ENCODE peak calls at places on chromosome 2, in nine cellular contexts. One of them, this sample, is unnamed.

GRCh38 chr2:174571669-174572323 is 25.8 kb downstream of the WIPF1 start:
- DNase-seq in adrenal gland: no peak
- DNase-seq in substantia nigra: no peak
- DNase-seq in GM23248: no peak
- DNase-seq in brain microvascular endothelial cell: no peak
- DNase-seq in thoracic aorta: no peak
- DNase-seq in heart right ventricle: no peak
- DNase-seq in WERI-Rb-1: no peak
- DNase-seq in neural progenitor cell: no peak
- DNase-seq in this sample: no peak

GRCh38 chr2:18834341-18834740 is 245.0 kb upstream of the NT5C1B start:
- DNase-seq in substantia nigra: no peak
- DNase-seq in neural progenitor cell: no peak
- DNase-seq in GM23248: peak
- DNase-seq in heart right ventricle: no peak
- DNase-seq in WERI-Rb-1: no peak
- DNase-seq in brain microvascular endothelial cell: peak
- DNase-seq in thoracic aorta: no peak
- DNase-seq in adrenal gland: peak
- DNase-seq in this sample: no peak

GRCh38 chr2:190979906-190980629 is 33.9 kb downstream of the STAT1 start:
- DNase-seq in substantia nigra: no peak
- DNase-seq in brain microvascular endothelial cell: peak
- DNase-seq in adrenal gland: peak
- DNase-seq in GM23248: no peak
- DNase-seq in WERI-Rb-1: no peak
- DNase-seq in thoracic aorta: no peak
- DNase-seq in heart right ventricle: peak
- DNase-seq in neural progenitor cell: no peak
- DNase-seq in this sample: peak

GRCh38 chr2:23411752-23412431 is 26.9 kb downstream of the KLHL29 start:
- DNase-seq in WERI-Rb-1: no peak
- DNase-seq in thoracic aorta: no peak
- DNase-seq in heart right ventricle: no peak
- DNase-seq in adrenal gland: no peak
- DNase-seq in substantia nigra: no peak
- DNase-seq in neural progenitor cell: no peak
- DNase-seq in GM23248: peak
- DNase-seq in brain microvascular endothelial cell: peak
- DNase-seq in this sample: peak

GRCh38 chr2:112814278-112814677 is 22.3 kb downstream of the IL1B start:
- DNase-seq in substantia nigra: no peak
- DNase-seq in adrenal gland: no peak
- DNase-seq in neural progenitor cell: peak
- DNase-seq in WERI-Rb-1: no peak
- DNase-seq in thoracic aorta: no peak
- DNase-seq in GM23248: peak
- DNase-seq in brain microvascular endothelial cell: peak
- DNase-seq in heart right ventricle: no peak
- DNase-seq in this sample: no peak

GRCh38 chr2:39023649-39024048 is 97.2 kb downstream of the SOS1 start:
- DNase-seq in GM23248: no peak
- DNase-seq in WERI-Rb-1: no peak
- DNase-seq in substantia nigra: no peak
- DNase-seq in heart right ventricle: no peak
- DNase-seq in neural progenitor cell: no peak
- DNase-seq in thoracic aorta: no peak
- DNase-seq in brain microvascular endothelial cell: no peak
- DNase-seq in adrenal gland: no peak
- DNase-seq in this sample: no peak

GRCh38 chr2:99205491-99205890 is 24.5 kb downstream of the MRPL30 start:
- DNase-seq in GM23248: no peak
- DNase-seq in neural progenitor cell: no peak
- DNase-seq in thoracic aorta: no peak
- DNase-seq in adrenal gland: no peak
- DNase-seq in WERI-Rb-1: no peak
- DNase-seq in brain microvascular endothelial cell: no peak
- DNase-seq in substantia nigra: no peak
- DNase-seq in heart right ventricle: no peak
- DNase-seq in this sample: no peak

GRCh38 chr2:20198796-20199361 is 26.1 kb downstream of the SDC1 start:
- DNase-seq in GM23248: no peak
- DNase-seq in WERI-Rb-1: no peak
- DNase-seq in substantia nigra: no peak
- DNase-seq in adrenal gland: no peak
- DNase-seq in heart right ventricle: no peak
- DNase-seq in brain microvascular endothelial cell: no peak
- DNase-seq in thoracic aorta: no peak
- DNase-seq in neural progenitor cell: no peak
- DNase-seq in this sample: no peak

GRCh38 chr2:172101008-172101706 is 1.5 kb downstream of the DLX2 start:
- DNase-seq in substantia nigra: no peak
- DNase-seq in brain microvascular endothelial cell: no peak
- DNase-seq in neural progenitor cell: peak
- DNase-seq in thoracic aorta: no peak
- DNase-seq in WERI-Rb-1: no peak
- DNase-seq in adrenal gland: no peak
- DNase-seq in heart right ventricle: no peak
- DNase-seq in GM23248: peak
- DNase-seq in this sample: no peak

GRCh38 chr2:152298754-152299153 is 36.2 kb upstream of the FMNL2 start:
- DNase-seq in adrenal gland: no peak
- DNase-seq in brain microvascular endothelial cell: no peak
- DNase-seq in substantia nigra: no peak
- DNase-seq in GM23248: peak
- DNase-seq in neural progenitor cell: no peak
- DNase-seq in WERI-Rb-1: no peak
- DNase-seq in heart right ventricle: no peak
- DNase-seq in thoracic aorta: no peak
- DNase-seq in this sample: peak

GRCh38 chr2:237866119-237866621 is 6.7 kb downstream of the RAMP1 start:
- DNase-seq in substantia nigra: no peak
- DNase-seq in heart right ventricle: no peak
- DNase-seq in WERI-Rb-1: no peak
- DNase-seq in neural progenitor cell: no peak
- DNase-seq in adrenal gland: no peak
- DNase-seq in GM23248: peak
- DNase-seq in brain microvascular endothelial cell: peak
- DNase-seq in thoracic aorta: no peak
- DNase-seq in this sample: peak

GRCh38 chr2:111057721-111058120 is 63.0 kb upstream of the BCL2L11 start:
- DNase-seq in GM23248: no peak
- DNase-seq in adrenal gland: no peak
- DNase-seq in thoracic aorta: no peak
- DNase-seq in substantia nigra: no peak
- DNase-seq in neural progenitor cell: no peak
- DNase-seq in WERI-Rb-1: no peak
- DNase-seq in heart right ventricle: no peak
- DNase-seq in brain microvascular endothelial cell: no peak
- DNase-seq in this sample: no peak

GRCh38 chr2:11571170-11571569 is 37.3 kb downstream of the GREB1 start:
- DNase-seq in WERI-Rb-1: no peak
- DNase-seq in thoracic aorta: no peak
- DNase-seq in adrenal gland: peak
- DNase-seq in GM23248: no peak
- DNase-seq in neural progenitor cell: no peak
- DNase-seq in substantia nigra: no peak
- DNase-seq in brain microvascular endothelial cell: no peak
- DNase-seq in heart right ventricle: no peak
- DNase-seq in this sample: no peak

GRCh38 chr2:76760367-76760704 is 761.8 kb downstream of the LRRTM4 start:
- DNase-seq in neural progenitor cell: no peak
- DNase-seq in adrenal gland: no peak
- DNase-seq in GM23248: no peak
- DNase-seq in substantia nigra: no peak
- DNase-seq in WERI-Rb-1: no peak
- DNase-seq in brain microvascular endothelial cell: no peak
- DNase-seq in heart right ventricle: no peak
- DNase-seq in thoracic aorta: no peak
- DNase-seq in this sample: no peak

GRCh38 chr2:71453404-71454220 is at the start of gene DYSF:
- DNase-seq in WERI-Rb-1: no peak
- DNase-seq in substantia nigra: no peak
- DNase-seq in brain microvascular endothelial cell: no peak
- DNase-seq in GM23248: peak
- DNase-seq in heart right ventricle: peak
- DNase-seq in thoracic aorta: no peak
- DNase-seq in adrenal gland: peak
- DNase-seq in neural progenitor cell: peak
- DNase-seq in this sample: no peak

GRCh38 chr2:17122887-17123501 is 395.2 kb downstream of the RAD51AP2 start:
- DNase-seq in brain microvascular endothelial cell: no peak
- DNase-seq in WERI-Rb-1: no peak
- DNase-seq in thoracic aorta: no peak
- DNase-seq in neural progenitor cell: no peak
- DNase-seq in heart right ventricle: no peak
- DNase-seq in adrenal gland: no peak
- DNase-seq in substantia nigra: no peak
- DNase-seq in GM23248: no peak
- DNase-seq in this sample: no peak

GRCh38 chr2:83251473-83251872 is 1207.6 kb downstream of the SUCLG1 start:
- DNase-seq in adrenal gland: no peak
- DNase-seq in substantia nigra: no peak
- DNase-seq in WERI-Rb-1: no peak
- DNase-seq in heart right ventricle: no peak
- DNase-seq in neural progenitor cell: no peak
- DNase-seq in brain microvascular endothelial cell: no peak
- DNase-seq in thoracic aorta: no peak
- DNase-seq in GM23248: no peak
- DNase-seq in this sample: no peak

GRCh38 chr2:84792856-84793522 is 87.9 kb downstream of the TRABD2A start:
- DNase-seq in GM23248: no peak
- DNase-seq in heart right ventricle: no peak
- DNase-seq in WERI-Rb-1: no peak
- DNase-seq in thoracic aorta: no peak
- DNase-seq in neural progenitor cell: no peak
- DNase-seq in brain microvascular endothelial cell: no peak
- DNase-seq in substantia nigra: no peak
- DNase-seq in adrenal gland: no peak
- DNase-seq in this sample: no peak

GRCh38 chr2:37707393-37707792 is 36.0 kb upstream of the CDC42EP3 start:
- DNase-seq in heart right ventricle: no peak
- DNase-seq in adrenal gland: no peak
- DNase-seq in brain microvascular endothelial cell: no peak
- DNase-seq in substantia nigra: no peak
- DNase-seq in GM23248: no peak
- DNase-seq in thoracic aorta: no peak
- DNase-seq in neural progenitor cell: no peak
- DNase-seq in WERI-Rb-1: no peak
- DNase-seq in this sample: no peak

GRCh38 chr2:171289938-171290480 is 129.3 kb upstream of the TLK1 start:
- DNase-seq in brain microvascular endothelial cell: no peak
- DNase-seq in substantia nigra: no peak
- DNase-seq in thoracic aorta: no peak
- DNase-seq in GM23248: no peak
- DNase-seq in neural progenitor cell: no peak
- DNase-seq in WERI-Rb-1: peak
- DNase-seq in adrenal gland: no peak
- DNase-seq in heart right ventricle: no peak
- DNase-seq in this sample: peak

GRCh38 chr2:26847663-26848335 is at the start of gene DPYSL5:
- DNase-seq in WERI-Rb-1: peak
- DNase-seq in neural progenitor cell: peak
- DNase-seq in brain microvascular endothelial cell: no peak
- DNase-seq in adrenal gland: no peak
- DNase-seq in thoracic aorta: no peak
- DNase-seq in substantia nigra: no peak
- DNase-seq in heart right ventricle: no peak
- DNase-seq in GM23248: no peak
- DNase-seq in this sample: no peak

GRCh38 chr2:84197901-84198300 is 261.2 kb downstream of the SUCLG1 start:
- DNase-seq in neural progenitor cell: no peak
- DNase-seq in thoracic aorta: no peak
- DNase-seq in substantia nigra: no peak
- DNase-seq in WERI-Rb-1: no peak
- DNase-seq in GM23248: no peak
- DNase-seq in adrenal gland: no peak
- DNase-seq in brain microvascular endothelial cell: no peak
- DNase-seq in heart right ventricle: no peak
- DNase-seq in this sample: no peak

DNA sequence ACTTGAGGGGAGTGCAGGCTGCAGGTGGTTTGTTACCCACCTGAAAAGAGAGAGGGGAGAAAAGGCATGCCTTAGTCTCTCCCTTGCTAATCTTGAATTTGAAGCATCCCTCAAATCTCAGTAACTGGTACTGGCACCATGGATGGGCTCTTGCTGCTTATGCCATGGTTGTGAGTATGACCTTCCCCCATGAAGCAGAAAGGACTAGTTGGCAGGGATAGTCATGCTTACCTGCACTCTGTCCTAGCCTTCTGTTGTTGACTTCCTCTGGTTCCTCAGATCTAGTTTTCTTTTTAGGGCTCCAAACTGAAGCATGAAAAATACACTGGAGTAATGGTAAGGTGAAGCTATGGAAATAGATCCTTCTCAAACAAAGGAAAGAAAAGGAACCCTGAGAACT is 191.2 kb downstream of the SPAG16 start:
- DNase-seq in adrenal gland: no peak
- DNase-seq in neural progenitor cell: peak
- DNase-seq in GM23248: peak
- DNase-seq in heart right ventricle: no peak
- DNase-seq in thoracic aorta: no peak
- DNase-seq in WERI-Rb-1: no peak
- DNase-seq in brain microvascular endothelial cell: no peak
- DNase-seq in substantia nigra: no peak
- DNase-seq in this sample: no peak
- H3K27ac ChIP-seq in adrenal gland: no peak
- H3K27ac ChIP-seq in neural progenitor cell: no peak
- H3K27ac ChIP-seq in GM23248: no peak
- H3K27ac ChIP-seq in heart right ventricle: no peak
- H3K27ac ChIP-seq in thoracic aorta: no peak
- H3K27ac ChIP-seq in WERI-Rb-1: no peak
- H3K27ac ChIP-seq in brain microvascular endothelial cell: no peak
- H3K27ac ChIP-seq in substantia nigra: no peak
- H3K27ac ChIP-seq in this sample: no peak

GRCh38 chr2:197212344-197213262 is 98.0 kb downstream of the ANKRD44 start:
- DNase-seq in brain microvascular endothelial cell: no peak
- DNase-seq in WERI-Rb-1: no peak
- DNase-seq in substantia nigra: no peak
- DNase-seq in adrenal gland: no peak
- DNase-seq in GM23248: no peak
- DNase-seq in neural progenitor cell: no peak
- DNase-seq in heart right ventricle: no peak
- DNase-seq in thoracic aorta: no peak
- DNase-seq in this sample: no peak
- H3K27ac ChIP-seq in brain microvascular endothelial cell: no peak
- H3K27ac ChIP-seq in WERI-Rb-1: no peak
- H3K27ac ChIP-seq in substantia nigra: peak
- H3K27ac ChIP-seq in adrenal gland: no peak
- H3K27ac ChIP-seq in GM23248: no peak
- H3K27ac ChIP-seq in neural progenitor cell: no peak
- H3K27ac ChIP-seq in heart right ventricle: peak
- H3K27ac ChIP-seq in thoracic aorta: peak
- H3K27ac ChIP-seq in this sample: no peak

GRCh38 chr2:229059331-229060033 is 211.6 kb downstream of the PID1 start:
- DNase-seq in WERI-Rb-1: no peak
- DNase-seq in thoracic aorta: no peak
- DNase-seq in GM23248: no peak
- DNase-seq in neural progenitor cell: no peak
- DNase-seq in substantia nigra: no peak
- DNase-seq in brain microvascular endothelial cell: no peak
- DNase-seq in heart right ventricle: no peak
- DNase-seq in adrenal gland: no peak
- DNase-seq in this sample: no peak
- H3K27ac ChIP-seq in WERI-Rb-1: no peak
- H3K27ac ChIP-seq in thoracic aorta: no peak
- H3K27ac ChIP-seq in GM23248: no peak
- H3K27ac ChIP-seq in neural progenitor cell: no peak
- H3K27ac ChIP-seq in substantia nigra: no peak
- H3K27ac ChIP-seq in brain microvascular endothelial cell: no peak
- H3K27ac ChIP-seq in heart right ventricle: no peak
- H3K27ac ChIP-seq in adrenal gland: no peak
- H3K27ac ChIP-seq in this sample: no peak

GRCh38 chr2:160221391-160222276 is 21.6 kb upstream of the ITGB6 start:
- DNase-seq in thoracic aorta: no peak
- DNase-seq in substantia nigra: no peak
- DNase-seq in brain microvascular endothelial cell: no peak
- DNase-seq in adrenal gland: peak
- DNase-seq in neural progenitor cell: no peak
- DNase-seq in GM23248: peak
- DNase-seq in heart right ventricle: peak
- DNase-seq in WERI-Rb-1: peak
- DNase-seq in this sample: peak
- H3K27ac ChIP-seq in thoracic aorta: no peak
- H3K27ac ChIP-seq in substantia nigra: no peak
- H3K27ac ChIP-seq in brain microvascular endothelial cell: peak
- H3K27ac ChIP-seq in adrenal gland: no peak
- H3K27ac ChIP-seq in neural progenitor cell: no peak
- H3K27ac ChIP-seq in GM23248: peak
- H3K27ac ChIP-seq in heart right ventricle: peak
- H3K27ac ChIP-seq in WERI-Rb-1: no peak
- H3K27ac ChIP-seq in this sample: peak